ENCODE peak calls at places on chromosomes 12 and 14, in nine cellular contexts. N is SW480; E is midbrain; Y is fibroblast of lung; Z is DMS 273 treated with DMSO at 0.1 percent for 48 hours; S is transverse colon; W is naive thymus-derived CD8-positive, alpha-beta T cell; O is activated CD4-positive, CD25-positive, alpha-beta regulatory T cell; J is activated T-cell treated with anti-CD3 and anti-CD28 coated beads, Interleukin-2, amount 50 U/mL, for 48 hours. Q is an unnamed sample.

GRCh38 chr12:90991952-90992465 is 12.8 kb downstream of the EPYC start:
- DNase-seq in S (no peak), E (no peak), Z (no peak), O (no peak), J (no peak), N (no peak), W (no peak), Y (no peak), Q (no peak)

GRCh38 chr12:117967512-117967911 is 1.3 kb downstream of the KSR2 start:
- DNase-seq in S (no peak), Z (no peak), W (no peak), Y (no peak), J (no peak), E (no peak), N (no peak), O (no peak), Q (no peak)

GRCh38 chr12:9115731-9116689 is at the start of gene A2M:
- DNase-seq in Z (no peak), S (no peak), J (no peak), Y (peak), W (no peak), E (peak), N (peak), O (no peak), Q (no peak)

GRCh38 chr14:50775357-50775756 is 55.6 kb downstream of the NIN start:
- DNase-seq in E (no peak), N (peak), S (no peak), W (no peak), Y (peak), J (no peak), Z (no peak), O (no peak), Q (no peak)

GRCh38 chr14:55133416-55133815 is 4.4 kb downstream of the LGALS3 start:
- DNase-seq in Z (no peak), W (no peak), S (no peak), O (no peak), J (no peak), N (peak), Y (peak), E (peak), Q (no peak)

GRCh38 chr14:74641581-74641980 is 29.5 kb upstream of the LTBP2 start:
- DNase-seq in Y (no peak), S (no peak), J (no peak), N (no peak), E (no peak), O (no peak), W (no peak), Z (no peak), Q (no peak)

GRCh38 chr12:6786416-6787094 is 2.8 kb upstream of the CD4 start:
- DNase-seq in S (no peak), N (no peak), Y (no peak), J (peak), O (no peak), Z (no peak), E (no peak), W (no peak), Q (no peak)

GRCh38 chr14:52998376-52999010 is 47.6 kb upstream of the FERMT2 start:
- DNase-seq in S (no peak), Z (no peak), Y (peak), W (no peak), O (no peak), J (no peak), N (no peak), E (no peak), Q (peak)

Q was measured in ovary.